ENCODE peak calls at places on chromosomes 12 and 14, in six cellular contexts. W, Y, C, R, X and B are unnamed samples.

GRCh38 chr12:124563809-124564208 is 3.6 kb downstream of the NCOR2 start:
- DNase-seq in C (no peak), W (no peak), R (no peak), Y (no peak), X (no peak), B (no peak)

GRCh38 chr14:23345987-23346692 is 6.5 kb downstream of the SLC22A17 start:
- DNase-seq in Y (no peak), C (no peak), R (no peak), X (no peak), W (no peak), B (no peak)

GRCh38 chr12:28998662-28999120 is 150.4 kb upstream of the FAR2 start:
- DNase-seq in Y (peak; percentile 61), X (no peak), C (no peak), R (peak; percentile 69), W (peak; percentile 47), B (peak; percentile 89)

GRCh38 chr14:32933943-32934890 is 4.5 kb upstream of the NPAS3 start:
- DNase-seq in Y (peak; percentile 23), R (peak; percentile 58), C (peak; percentile 27), W (peak; percentile 29), X (no peak), B (peak; percentile 22)

GRCh38 chr12:47586952-47587669 is 118.7 kb downstream of the RPAP3 start:
- DNase-seq in X (no peak), R (no peak), Y (no peak), W (no peak), C (no peak), B (no peak)

GRCh38 chr12:48973531-48973930 is 2.0 kb upstream of the WNT10B start:
- DNase-seq in Y (no peak), X (no peak), W (no peak), C (peak; percentile 68), R (peak; percentile 47), B (peak; percentile 32)

GRCh38 chr12:121284551-121285390 is 11.7 kb downstream of the CAMKK2 start:
- DNase-seq in R (peak; percentile 28), W (peak; percentile 13), X (no peak), C (no peak), Y (no peak), B (peak; percentile 31)

GRCh38 chr14:63192085-63192484 is 12.2 kb upstream of the RHOJ start:
- DNase-seq in Y (peak; percentile 66), X (no peak), R (peak; percentile 43), W (no peak), C (no peak), B (peak; percentile 8)

GRCh38 chr14:101373690-101374295 is 187.5 kb upstream of the DIO3 start:
- DNase-seq in Y (no peak), W (no peak), C (no peak), R (no peak), X (no peak), B (no peak)

GRCh38 chr12:131917139-131917710 is 11.9 kb upstream of the PUS1 start:
- DNase-seq in W (no peak), Y (no peak), R (no peak), C (no peak), X (no peak), B (no peak)

GRCh38 chr14:73591690-73592448 is at the start of gene ACOT4:
- DNase-seq in R (peak; percentile 46), X (no peak), W (peak; percentile 35), C (peak; percentile 37), Y (peak; percentile 25), B (no peak)

GRCh38 chr12:130714091-130714590 is 2.0 kb downstream of the RIMBP2 start:
- DNase-seq in Y (no peak), R (no peak), W (no peak), C (no peak), X (no peak), B (no peak)
- H3K4me3 ChIP-seq in Y (no peak overlapping the region), R (no peak overlapping the region), W (peak overlapping the region; percentile 17), C (peak overlapping the region; percentile 42), X (no peak overlapping the region), B (no peak overlapping the region)

GRCh38 chr12:96099986-96100385 is 64.6 kb upstream of the LTA4H start:
- DNase-seq in X (peak; percentile 10), C (peak; percentile 34), W (no peak), R (no peak), Y (no peak), B (no peak)
- H3K4me3 ChIP-seq in X (no peak overlapping the region), C (no peak overlapping the region), W (no peak overlapping the region), R (no peak overlapping the region), Y (no peak overlapping the region), B (no peak overlapping the region)

GRCh38 chr14:31261523-31261858 is 53.9 kb upstream of the HECTD1 start:
- DNase-seq in W (no peak), R (no peak), X (no peak), C (no peak), Y (no peak), B (no peak)
- H3K4me3 ChIP-seq in W (no peak overlapping the region), R (no peak overlapping the region), X (no peak overlapping the region), C (no peak overlapping the region), Y (no peak overlapping the region), B (no peak overlapping the region)

GRCh38 chr12:57215668-57216013 is 953 bp upstream of the NXPH4 start:
- DNase-seq in Y (no peak), C (no peak), W (peak; percentile 44), X (no peak), R (peak; percentile 71), B (no peak)
- H3K4me3 ChIP-seq in Y (no peak overlapping the region), C (peak overlapping the region; percentile 59), W (peak overlapping the region; percentile 30), X (peak overlapping the region; percentile 53), R (peak overlapping the region; percentile 63), B (no peak overlapping the region)

GRCh38 chr14:41607966-41608663 is 1.4 kb downstream of the LRFN5 start:
- DNase-seq in R (peak; percentile 45), C (no peak), Y (no peak), X (no peak), W (no peak), B (peak; percentile 26)
- H3K4me3 ChIP-seq in R (peak overlapping the region; percentile 80), C (peak overlapping the region; percentile 57), Y (peak overlapping the region; percentile 83), X (no peak overlapping the region), W (peak overlapping the region; percentile 65), B (peak overlapping the region; percentile 78)

GRCh38 chr12:110222433-110222832 is 58.6 kb upstream of the ATP2A2 start:
- DNase-seq in W (no peak), C (no peak), R (no peak), X (no peak), Y (no peak), B (no peak)

GRCh38 chr12:110222027-110222426 is 59.0 kb upstream of the ATP2A2 start:
- DNase-seq in X (no peak), C (no peak), W (no peak), R (peak; percentile 3), Y (no peak), B (no peak)

GRCh38 chr12:110223777-110224378 is 57.2 kb upstream of the ATP2A2 start:
- DNase-seq in W (no peak), Y (peak; percentile 16), X (no peak), R (peak; percentile 78), C (no peak), B (peak; percentile 64)

GRCh38 chr12:110227138-110227537 is 53.9 kb upstream of the ATP2A2 start:
- DNase-seq in X (no peak), W (no peak), Y (no peak), R (no peak), C (no peak), B (no peak)

DNA sequence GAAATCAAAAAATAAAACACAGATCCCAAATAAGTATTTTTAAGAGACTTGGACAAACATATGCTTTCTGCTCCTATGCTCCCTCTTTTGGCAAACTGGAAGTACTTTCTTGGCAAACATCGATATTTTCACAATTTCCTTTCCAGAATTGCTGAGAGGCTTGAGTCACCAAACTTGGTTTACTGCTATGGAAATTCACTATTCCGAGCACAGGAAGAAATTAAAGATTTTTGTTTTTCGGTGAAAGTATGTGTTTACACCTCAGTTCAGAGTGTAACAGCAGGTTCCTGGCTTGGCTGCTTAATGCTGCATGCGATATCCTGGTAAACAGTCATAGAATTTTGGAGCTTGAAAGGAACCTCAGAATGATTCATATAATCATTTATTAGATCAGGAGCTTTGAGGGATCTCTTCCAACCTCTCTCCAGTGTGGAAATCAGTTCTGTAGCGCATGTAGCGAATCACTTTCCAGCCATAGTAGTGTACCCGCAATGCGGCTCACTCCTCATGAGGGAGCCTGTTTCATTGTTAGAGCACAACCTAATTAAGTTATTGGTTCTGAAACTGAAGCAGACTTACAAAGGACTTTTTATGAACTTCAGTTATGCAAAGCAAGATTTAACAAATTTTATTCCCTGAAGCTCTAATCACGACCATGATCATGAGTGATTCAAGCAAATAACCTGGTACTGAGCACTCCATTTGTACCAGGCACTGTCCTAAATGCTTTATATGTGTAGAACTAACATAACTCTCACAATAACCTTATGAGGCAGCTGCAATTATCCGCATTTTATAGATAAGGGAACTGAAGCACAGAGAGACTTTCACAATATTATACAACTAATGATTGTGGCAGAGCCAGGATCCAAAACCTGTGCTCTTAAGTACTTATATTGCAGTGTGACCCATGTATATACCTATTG is 56.4 kb upstream of the ATP2A2 start:
- DNase-seq in X (no peak), Y (peak; percentile 92), W (peak; percentile 91), R (peak; percentile 92), C (no peak), B (peak; percentile 91)
- H3K4me3 ChIP-seq in X (no peak overlapping the region), Y (peak overlapping the region; percentile 46), W (peak overlapping the region; percentile 38), R (peak overlapping the region; percentile 71), C (peak overlapping the region; percentile 15), B (peak overlapping the region; percentile 49)

GRCh38 chr12:12441891-12442461 is 85.1 kb downstream of the BORCS5 start:
- DNase-seq in C (no peak), Y (peak; percentile 50), X (no peak), W (no peak), R (no peak), B (no peak)

GRCh38 chr12:12442548-12443071 is 85.7 kb downstream of the BORCS5 start:
- DNase-seq in C (no peak), W (no peak), Y (peak; percentile 74), X (no peak), R (peak; percentile 74), B (peak; percentile 77)

GRCh38 chr12:12443482-12443881 is 86.6 kb downstream of the BORCS5 start:
- DNase-seq in W (no peak), X (no peak), Y (peak; percentile 67), R (no peak), C (peak; percentile 63), B (peak; percentile 50)

GRCh38 chr12:12439636-12440035 is 82.8 kb downstream of the BORCS5 start:
- DNase-seq in X (no peak), R (peak; percentile 37), C (no peak), Y (peak; percentile 95), W (peak; percentile 33), B (peak; percentile 95)

DNA sequence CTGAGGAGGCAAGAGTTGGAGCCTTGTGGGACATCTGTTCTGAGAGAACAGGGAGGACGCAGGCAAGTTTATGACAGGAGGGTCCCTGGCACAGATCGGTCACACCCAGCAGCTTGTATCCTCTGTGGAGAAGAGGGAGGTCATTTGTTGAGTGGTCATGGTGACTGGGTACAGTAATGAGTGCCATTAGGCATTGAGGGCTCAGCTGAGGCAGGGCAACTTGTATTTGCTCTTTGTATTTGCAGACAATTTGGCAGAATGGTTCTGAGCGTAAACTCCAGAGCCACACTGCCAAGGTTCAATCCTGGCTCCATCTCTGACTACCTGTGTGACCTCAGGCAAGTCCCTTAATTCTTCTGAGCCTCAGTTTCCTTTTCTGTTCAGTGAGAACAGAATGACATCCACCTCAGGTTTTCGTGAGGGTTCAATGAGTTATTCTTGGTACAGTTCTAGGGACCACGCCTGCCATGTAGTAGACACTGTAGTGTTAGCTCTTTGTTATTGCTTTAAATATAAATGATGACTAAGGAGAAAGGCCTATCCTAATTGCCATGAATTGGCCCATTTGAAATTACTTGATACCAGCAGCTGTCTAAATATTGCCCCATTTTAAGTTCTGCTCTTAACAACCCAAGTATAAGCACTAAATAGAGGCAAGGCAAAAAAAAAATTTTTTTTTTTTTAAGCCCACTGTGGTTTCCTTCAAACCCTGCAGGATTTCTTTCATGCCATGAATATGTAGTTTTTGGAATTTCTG is 84.4 kb downstream of the BORCS5 start:
- DNase-seq in R (no peak), Y (no peak), C (no peak), X (no peak), W (no peak), B (no peak)
- H3K4me3 ChIP-seq in R (no peak overlapping the region), Y (no peak overlapping the region), C (no peak overlapping the region), X (no peak overlapping the region), W (no peak overlapping the region), B (no peak overlapping the region)